ENCODE peak calls at places on chromosomes 1 and 21, in seven cellular contexts. F is body of pancreas, J is psoas muscle, X is foreskin fibroblast, M is omental fat pad, L is HFF-Myc, W is heart right ventricle. S is an unnamed sample.

GRCh38 chr1:240602189-240602588 is 9.8 kb downstream of the GREM2 start:
- DNase-seq in F (no peak), W (no peak), M (no peak), L (no peak), X (peak; percentile 48), J (no peak), S (no peak)

GRCh38 chr1:116382321-116382720 is 9.3 kb downstream of the ATP1A1 start:
- DNase-seq in F (no peak), M (no peak), L (no peak), W (no peak), J (no peak), X (no peak), S (no peak)

GRCh38 chr1:29729281-29729680 is 493.0 kb downstream of the PTPRU start:
- DNase-seq in X (no peak), F (no peak), W (no peak), L (no peak), J (no peak), M (no peak), S (no peak)

GRCh38 chr1:208248254-208248935 is 4.2 kb upstream of the PLXNA2 start:
- DNase-seq in X (no peak), W (no peak), M (no peak), J (no peak), L (no peak), F (no peak), S (no peak)

GRCh38 chr1:25520446-25521061 is 22.9 kb upstream of the LDLRAP1 start:
- DNase-seq in J (peak; percentile 72), W (peak; percentile 44), L (peak; percentile 21), X (peak; percentile 87), M (peak; percentile 59), F (peak; percentile 72), S (peak; percentile 72)

GRCh38 chr1:226320930-226321329 is 12.0 kb upstream of the LIN9 start:
- DNase-seq in J (no peak), W (no peak), L (no peak), M (no peak), F (no peak), X (no peak), S (no peak)

GRCh38 chr1:202880961-202881460 is 7.9 kb downstream of the RABIF start:
- DNase-seq in J (no peak), M (no peak), W (no peak), L (no peak), X (no peak), F (no peak), S (no peak)

GRCh38 chr21:26962516-26963305 is 4.2 kb downstream of the ADAMTS5 start:
- DNase-seq in M (no peak), L (no peak), J (no peak), F (no peak), X (peak; percentile 46), W (no peak), S (no peak)

GRCh38 chr1:185595835-185596667 is 138.1 kb upstream of the HMCN1 start:
- DNase-seq in F (peak; percentile 52), J (no peak), X (peak; percentile 68), L (peak; percentile 21), W (no peak), M (no peak), S (peak; percentile 54)

GRCh38 chr1:22773981-22774471 is 63.4 kb downstream of the EPHB2 start:
- DNase-seq in M (no peak), W (peak; percentile 39), L (no peak), F (peak; percentile 31), J (peak; percentile 81), X (peak; percentile 78), S (no peak)

GRCh38 chr1:39149509-39149908 is 55.0 kb upstream of the MACF1 start:
- DNase-seq in L (no peak), X (no peak), M (no peak), J (no peak), W (no peak), F (no peak), S (no peak)

GRCh38 chr1:110874303-110875215 is 1.6 kb downstream of the CD53 start:
- DNase-seq in W (no peak), F (no peak), M (no peak), X (no peak), J (no peak), L (no peak), S (no peak)

GRCh38 chr1:172845371-172845770 is 186.5 kb downstream of the FASLG start:
- DNase-seq in J (no peak), F (no peak), W (no peak), M (no peak), L (no peak), X (peak; percentile 59), S (peak; percentile 30)

GRCh38 chr1:182080955-182081582 is 19.6 kb upstream of the ZNF648 start:
- DNase-seq in W (no peak), M (no peak), X (peak; percentile 62), J (no peak), L (no peak), F (no peak), S (peak; percentile 69)

GRCh38 chr21:16388291-16388690 is 658.5 kb downstream of the USP25 start:
- DNase-seq in W (no peak), M (no peak), F (no peak), X (no peak), J (no peak), L (no peak), S (no peak)

GRCh38 chr21:46126321-46127238 is 28.7 kb downstream of the COL6A2 start:
- DNase-seq in J (peak; percentile 42), W (peak; percentile 10), F (peak; percentile 7), X (no peak), L (no peak), M (peak; percentile 20), S (no peak)

GRCh38 chr21:24375201-24375600 is 1232.1 kb downstream of the MRPL39 start:
- DNase-seq in F (no peak), L (no peak), M (no peak), W (no peak), J (peak; percentile 22), X (no peak), S (no peak)

GRCh38 chr1:223242971-223243370 is 99.9 kb upstream of the TLR5 start:
- DNase-seq in X (no peak), W (no peak), J (no peak), F (no peak), L (no peak), M (no peak), S (no peak)

GRCh38 chr1:19656780-19657475 is 7.7 kb upstream of the HTR6 start:
- DNase-seq in X (peak; percentile 34), W (no peak), F (no peak), L (no peak), M (no peak), J (peak; percentile 34), S (no peak)

GRCh38 chr1:27634166-27634981 is 611 bp downstream of the FGR start:
- DNase-seq in M (no peak), F (peak; percentile 40), J (peak; percentile 74), X (peak; percentile 52), W (peak; percentile 76), L (no peak), S (no peak)

GRCh38 chr1:222097646-222098045 is 355.8 kb upstream of the DUSP10 start:
- DNase-seq in J (no peak), M (no peak), L (no peak), X (no peak), F (peak; percentile 24), W (no peak), S (no peak)

GRCh38 chr1:50976890-50977574 is 7.0 kb downstream of the CDKN2C start:
- DNase-seq in L (no peak), X (peak; percentile 58), J (peak; percentile 56), W (no peak), F (no peak), M (no peak), S (peak; percentile 66)

GRCh38 chr1:23475134-23475628 is 8.8 kb downstream of the ASAP3 start:
- DNase-seq in M (no peak), J (no peak), X (peak; percentile 91), W (no peak), L (peak; percentile 86), F (no peak), S (no peak)

GRCh38 chr1:40379785-40380452 is 6.4 kb downstream of the SMAP2 start:
- DNase-seq in J (no peak), L (no peak), F (no peak), X (peak; percentile 55), M (no peak), W (no peak), S (no peak)

GRCh38 chr1:94119306-94119705 is 1.6 kb downstream of the ABCA4 start:
- DNase-seq in L (no peak), J (no peak), M (no peak), W (no peak), X (no peak), F (no peak), S (no peak)

GRCh38 chr1:211647666-211648065 is 27.8 kb downstream of the NEK2 start:
- DNase-seq in L (no peak), X (no peak), F (no peak), J (no peak), W (no peak), M (no peak), S (no peak)

GRCh38 chr1:211646566-211646965 is 28.9 kb downstream of the NEK2 start:
- DNase-seq in L (no peak), X (no peak), M (no peak), W (no peak), J (no peak), F (no peak), S (no peak)

GRCh38 chr1:211648336-211648735 is 27.1 kb downstream of the NEK2 start:
- DNase-seq in W (no peak), L (no peak), X (no peak), F (peak; percentile 78), M (no peak), J (no peak), S (no peak)

GRCh38 chr1:211650922-211651303 is 24.5 kb downstream of the NEK2 start:
- DNase-seq in W (no peak), M (no peak), F (no peak), X (no peak), L (no peak), J (no peak), S (no peak)

GRCh38 chr1:211648980-211649934 is 26.2 kb downstream of the NEK2 start:
- DNase-seq in L (no peak), X (no peak), J (no peak), M (no peak), W (no peak), F (peak; percentile 73), S (peak; percentile 74)
- TF ChIP-seq CTCF in L (peak; percentile 49), X (peak; percentile 41), J (no peak), M (no peak), W (peak; percentile 57), F (no peak), S (peak; percentile 47)

DNA sequence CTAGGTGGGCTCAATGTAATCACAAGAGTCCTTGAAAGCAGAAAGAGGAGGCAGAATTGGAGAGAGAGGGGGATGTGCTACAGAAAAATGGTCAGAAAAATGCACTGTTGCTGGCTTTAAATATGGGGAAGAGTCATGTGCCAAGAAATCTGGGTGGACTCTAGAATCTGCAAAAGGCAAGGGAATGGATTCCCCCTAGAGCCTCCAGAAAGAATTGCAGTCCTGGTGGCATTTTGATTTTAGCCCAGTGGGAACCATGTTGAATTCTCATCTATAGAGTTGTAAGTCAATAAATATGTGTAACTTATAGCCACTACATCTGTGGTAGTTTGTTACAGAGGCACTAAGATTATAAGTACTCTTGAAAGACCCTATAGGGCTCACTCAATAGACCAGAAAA is 210.3 kb downstream of the ASTN1 start:
- DNase-seq in W (no peak), M (no peak), F (no peak), X (no peak), L (no peak), J (no peak), S (no peak)
- TF ChIP-seq CTCF in W (peak; percentile 15), M (no peak), F (no peak), X (no peak), L (no peak), J (no peak), S (no peak)

GRCh38 chr1:234599617-234600417 is 10.2 kb downstream of the IRF2BP2 start:
- DNase-seq in F (peak; percentile 90), M (peak; percentile 46), J (peak; percentile 96), X (peak; percentile 92), W (peak; percentile 91), L (no peak), S (peak; percentile 86)
- TF ChIP-seq CTCF in F (no peak), M (no peak), J (no peak), X (no peak), W (peak; percentile 25), L (no peak), S (peak; percentile 9)

GRCh38 chr1:189977184-189977583 is 500.5 kb downstream of the BRINP3 start:
- DNase-seq in J (no peak), X (no peak), M (no peak), F (no peak), W (no peak), L (no peak), S (no peak)
- TF ChIP-seq CTCF in J (no peak), X (no peak), M (no peak), F (no peak), W (no peak), L (no peak), S (no peak)

S was measured in GM10248.